ENCODE peak calls at places on chromosomes 16 and 17, in ten cellular contexts. N, H, T, B, G, J, S, C, E and K are unnamed samples.

GRCh38 chr17:29615492-29616299 is 7.0 kb downstream of the CORO6 start:
- DNase-seq in N (peak), H (no peak), T (peak), B (peak), G (peak), J (peak), S (no peak), C (peak), E (peak), K (no peak)

GRCh38 chr17:57892820-57893595 is 43.2 kb upstream of the MRPS23 start:
- DNase-seq in N (no peak), H (no peak), T (peak), B (peak), G (no peak), J (no peak), S (peak), C (peak), E (peak), K (peak)

GRCh38 chr16:78809535-78809934 is 710.1 kb downstream of the WWOX start:
- DNase-seq in N (peak), H (no peak), T (no peak), B (no peak), G (no peak), J (no peak), S (no peak), C (no peak), E (no peak), K (no peak)

GRCh38 chr17:5499790-5500189 is 13.4 kb downstream of the MIS12 start:
- DNase-seq in N (peak), H (no peak), T (peak), B (peak), G (no peak), J (no peak), S (no peak), C (no peak), E (no peak), K (no peak)

GRCh38 chr16:13307861-13308260 is 406.5 kb downstream of the SHISA9 start:
- DNase-seq in N (no peak), H (no peak), T (no peak), B (no peak), G (no peak), J (no peak), S (no peak), C (no peak), E (no peak), K (no peak)

GRCh38 chr17:83193336-83194188 is 114.2 kb downstream of the METRNL start:
- DNase-seq in N (no peak), H (no peak), T (no peak), B (no peak), G (peak), J (no peak), S (no peak), C (no peak), E (no peak), K (peak)

GRCh38 chr17:3968017-3968416 is 3.8 kb upstream of the ATP2A3 start:
- DNase-seq in N (no peak), H (no peak), T (no peak), B (no peak), G (no peak), J (no peak), S (no peak), C (peak), E (no peak), K (no peak)

GRCh38 chr16:35572186-35572585 is 2112.8 kb downstream of the TP53TG3F start:
- DNase-seq in N (no peak), H (no peak), T (no peak), B (no peak), G (no peak), J (no peak), S (no peak), C (no peak), E (no peak), K (no peak)

GRCh38 chr17:51857052-51857593 is 301.4 kb downstream of the CA10 start:
- DNase-seq in N (no peak), H (no peak), T (no peak), B (no peak), G (no peak), J (no peak), S (peak), C (peak), E (no peak), K (no peak)

GRCh38 chr17:46179375-46179999 is 13.7 kb downstream of the KANSL1 start:
- DNase-seq in N (no peak), H (no peak), T (no peak), B (no peak), G (no peak), J (no peak), S (no peak), C (peak), E (no peak), K (peak)

GRCh38 chr16:9526791-9527190 is 435.3 kb downstream of the HAPSTR1 start:
- DNase-seq in N (no peak), H (no peak), T (no peak), B (no peak), G (no peak), J (no peak), S (no peak), C (no peak), E (no peak), K (no peak)

GRCh38 chr17:73096866-73097265 is 4.4 kb upstream of the SLC39A11 start:
- DNase-seq in N (no peak), H (no peak), T (no peak), B (no peak), G (no peak), J (no peak), S (no peak), C (no peak), E (no peak), K (peak)

GRCh38 chr17:4566785-4567184 is 6.4 kb upstream of the GGT6 start:
- DNase-seq in N (peak), H (peak), T (peak), B (peak), G (no peak), J (no peak), S (peak), C (peak), E (no peak), K (no peak)